ENCODE peak calls at places on chromosome 17, in seven cellular contexts. W, E, J, V, B, A and L are unnamed samples. For H3K4me1, the result is how much of the 10 kb centered on the place peaks cover.

GRCh38 chr17:2237960-2238359 is 65.6 kb downstream of the SMG6 start:
- DNase-seq in W (no peak), E (no peak), J (no peak), V (no peak), B (no peak), A (no peak), L (no peak)

GRCh38 chr17:48219605-48220004 is 112.0 kb downstream of the SNX11 start:
- DNase-seq in W (no peak), E (no peak), J (no peak), V (no peak), B (no peak), A (peak), L (no peak)

GRCh38 chr17:81966343-81967243 is 5.6 kb upstream of the NOTUM start:
- DNase-seq in W (no peak), E (no peak), J (no peak), V (no peak), B (peak), A (peak), L (no peak)

GRCh38 chr17:79845601-79845949 is 6.3 kb upstream of the CBX4 start:
- DNase-seq in W (no peak), E (no peak), J (no peak), V (peak), B (no peak), A (no peak), L (no peak)

GRCh38 chr17:42402121-42402516 is 13.9 kb upstream of the STAT3 start:
- DNase-seq in W (no peak), E (no peak), J (no peak), V (no peak), B (no peak), A (no peak), L (no peak)

GRCh38 chr17:76549539-76549938 is 9.7 kb downstream of the PRCD start:
- DNase-seq in W (no peak), E (no peak), J (no peak), V (no peak), B (no peak), A (no peak), L (no peak)

GRCh38 chr17:37465058-37465616 is 24.6 kb upstream of the DUSP14 start:
- DNase-seq in W (peak), E (no peak), J (peak), V (no peak), B (no peak), A (no peak), L (no peak)

GRCh38 chr17:33370384-33370783 is 77.3 kb upstream of the ASIC2 start:
- DNase-seq in W (no peak), E (no peak), J (no peak), V (no peak), B (no peak), A (peak), L (no peak)

GRCh38 chr17:75707096-75707720 is 14.1 kb upstream of the ITGB4 start:
- DNase-seq in W (peak), E (peak), J (peak), V (peak), B (peak), A (no peak), L (no peak)

GRCh38 chr17:58569216-58569615 is 54.8 kb upstream of the MTMR4 start:
- DNase-seq in W (no peak), E (no peak), J (no peak), V (no peak), B (no peak), A (no peak), L (no peak)

DNA sequence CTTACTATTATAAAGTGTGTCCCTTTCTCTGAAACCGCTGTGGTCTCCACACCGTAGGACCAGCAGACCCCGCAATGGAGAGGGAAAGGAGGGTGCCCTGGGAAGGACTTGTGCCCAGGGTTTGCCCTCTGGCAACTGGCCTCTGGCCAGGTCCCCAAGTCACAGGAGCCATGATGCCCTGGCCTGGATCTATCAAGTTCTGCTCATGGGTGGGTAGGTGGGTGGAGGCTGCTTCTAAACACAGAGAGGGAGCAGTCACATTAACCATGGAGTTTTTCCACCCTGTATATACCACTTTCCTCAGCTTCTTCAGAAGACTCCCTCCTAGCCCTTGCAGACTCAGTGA is 9.4 kb upstream of the NEUROD2 start:
- DNase-seq in W (no peak), E (no peak), J (no peak), V (no peak), B (no peak), A (no peak), L (no peak)
- H3K4me3 ChIP-seq in W (no peak), E (no peak), J (no peak), V (peak), B (peak), A (no peak), L (peak)

GRCh38 chr17:63433746-63434591 is 12.1 kb downstream of the CYB561 start:
- DNase-seq in W (peak), E (peak), J (peak), V (no peak), B (peak), A (no peak), L (no peak)

GRCh38 chr17:63430223-63430622 is 15.9 kb downstream of the CYB561 start:
- DNase-seq in W (no peak), E (peak), J (no peak), V (no peak), B (no peak), A (peak), L (peak)

GRCh38 chr17:63429766-63430165 is 16.3 kb downstream of the CYB561 start:
- DNase-seq in W (no peak), E (peak), J (no peak), V (no peak), B (no peak), A (no peak), L (peak)

GRCh38 chr17:63431939-63432804 is 13.9 kb downstream of the CYB561 start:
- DNase-seq in W (no peak), E (no peak), J (peak), V (no peak), B (no peak), A (peak), L (peak)

DNA sequence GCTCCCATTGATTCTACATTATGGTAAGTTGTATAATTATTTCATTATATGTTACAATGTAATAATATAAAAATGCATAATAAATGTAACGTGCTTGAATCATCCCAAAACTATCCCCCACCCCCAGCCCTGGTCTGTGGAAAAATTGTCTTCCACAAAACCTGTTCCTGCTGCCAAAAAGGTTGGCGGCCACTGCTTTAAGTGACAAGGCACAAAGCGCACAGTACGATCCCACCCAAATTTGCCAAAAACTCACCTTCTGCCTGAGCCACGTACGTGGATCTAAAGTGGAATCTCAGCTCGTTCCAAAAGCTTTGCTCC is 14.5 kb downstream of the CYB561 start:
- DNase-seq in W (no peak), E (no peak), J (no peak), V (no peak), B (no peak), A (no peak), L (peak)
- H3K4me1 ChIP-seq in W (under half), E (under half), J (under half), V (half or more), B (half or more), A (under half), L (half or more)

DNA sequence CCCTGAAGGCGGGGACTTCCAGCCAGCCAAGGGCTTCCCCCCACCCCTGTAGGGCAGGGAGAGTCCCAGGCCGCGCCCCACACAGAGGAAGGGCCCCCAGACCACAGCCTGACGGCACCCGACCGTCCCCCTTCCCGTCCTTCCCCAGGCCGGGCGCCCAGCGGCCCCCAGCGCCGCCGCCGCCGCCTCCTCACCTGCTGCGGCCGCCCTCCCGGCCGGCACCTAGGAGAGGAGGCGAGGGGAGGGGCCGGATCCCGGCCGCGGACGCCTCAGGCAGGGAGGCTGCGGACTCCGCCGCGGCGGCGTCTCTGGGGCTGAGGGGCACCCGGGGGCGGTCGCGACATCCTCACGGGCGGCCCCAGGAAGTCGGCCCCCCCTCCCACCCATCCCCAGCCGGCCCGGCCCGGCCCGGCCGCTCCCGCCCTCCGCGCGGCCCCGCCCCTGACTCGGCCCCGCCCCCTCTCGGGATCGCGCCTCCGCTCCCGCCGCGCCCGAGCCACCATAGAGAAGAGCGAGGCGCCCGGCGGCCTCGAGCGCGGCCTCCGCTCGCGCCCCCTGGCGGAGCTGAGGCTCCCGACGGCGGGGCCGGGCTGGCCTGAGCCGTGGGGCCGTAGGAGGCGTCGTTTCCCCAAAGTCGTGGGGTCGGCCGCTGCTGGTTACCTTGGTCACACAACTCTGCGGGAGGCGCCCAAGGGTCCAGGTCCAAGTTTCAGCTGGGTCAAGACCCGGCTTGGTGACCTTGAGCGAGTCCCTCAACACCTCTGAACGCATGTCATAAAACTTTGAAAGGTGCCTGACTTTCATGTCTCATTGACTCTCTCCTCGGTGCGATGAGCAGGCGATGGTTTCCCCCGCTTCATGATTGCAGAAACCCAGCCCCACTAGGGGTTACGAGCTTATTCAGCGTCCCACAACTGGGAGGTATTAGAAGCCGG is 25.7 kb upstream of the RFFL start:
- DNase-seq in W (peak), E (peak), J (peak), V (no peak), B (peak), A (peak), L (peak)
- H3K27ac ChIP-seq in W (peak), E (peak), J (peak), V (peak), B (peak), A (peak), L (peak)

GRCh38 chr17:6072157-6072556 is 2.0 kb downstream of the WSCD1 start:
- DNase-seq in W (peak), E (no peak), J (no peak), V (no peak), B (no peak), A (no peak), L (no peak)
- H3K4me3 ChIP-seq in W (no peak), E (peak), J (no peak), V (no peak), B (no peak), A (no peak), L (no peak)

DNA sequence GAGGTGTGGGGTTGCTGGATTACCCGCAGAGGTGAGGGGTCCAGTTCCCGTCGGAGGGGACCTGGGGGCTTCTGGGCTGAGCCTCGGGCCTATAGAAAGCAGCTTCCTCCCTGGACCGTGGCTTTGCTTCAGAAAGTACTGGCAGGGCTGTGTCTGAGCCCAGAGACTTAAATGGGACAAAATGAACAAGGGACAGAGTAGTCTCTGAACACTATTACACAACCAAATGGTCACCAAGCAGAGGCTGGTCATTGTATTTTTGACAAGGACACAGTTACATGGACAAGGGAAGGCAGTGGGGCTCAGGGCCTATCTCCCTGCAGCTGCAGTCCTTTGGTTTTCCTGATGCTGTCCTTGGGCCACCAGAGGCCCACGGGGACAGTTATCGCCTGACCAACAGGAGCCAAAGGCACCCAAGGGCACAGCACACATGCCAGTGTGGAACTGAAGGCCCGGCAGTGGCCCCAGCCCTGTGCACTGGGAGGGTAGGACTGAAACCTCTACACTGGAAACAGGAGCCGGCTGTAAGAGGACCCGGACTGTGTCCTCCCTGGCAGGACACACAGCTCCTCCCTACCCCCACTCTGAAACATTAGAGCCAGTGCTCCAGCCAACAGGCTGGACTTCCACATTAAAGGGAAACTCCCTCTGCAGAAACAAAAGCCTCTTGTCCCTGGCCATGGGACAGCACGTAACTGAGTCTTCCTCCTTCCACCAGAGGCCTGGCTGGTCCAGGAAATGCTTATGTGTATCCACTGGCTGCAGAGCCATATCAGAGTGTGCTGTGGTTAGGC is 26.0 kb upstream of the ERN1 start:
- DNase-seq in W (peak), E (no peak), J (no peak), V (no peak), B (peak), A (no peak), L (no peak)
- H3K4me1 ChIP-seq in W (under half), E (under half), J (under half), V (under half), B (half or more), A (under half), L (half or more)

DNA sequence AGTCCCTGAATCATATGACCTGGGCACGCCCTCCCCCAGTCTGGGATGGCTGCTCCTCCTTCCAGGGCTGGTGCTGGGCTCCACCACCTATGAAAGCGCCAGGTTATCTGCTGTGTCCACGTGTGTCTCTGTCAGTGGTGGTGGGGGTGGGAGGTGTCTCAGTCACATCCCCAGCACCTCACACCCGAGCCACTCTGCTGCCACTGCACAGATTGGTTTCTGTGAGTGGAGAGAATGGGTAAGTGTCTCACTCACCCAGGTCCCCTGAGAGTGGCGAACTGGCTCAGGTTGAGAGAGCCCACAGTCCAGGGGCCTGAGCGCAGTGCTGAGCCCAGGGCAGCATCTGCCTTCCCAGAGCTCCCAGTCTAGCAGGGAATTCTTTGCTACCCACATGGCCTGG is 79.0 kb downstream of the PLD6 start:
- DNase-seq in W (no peak), E (no peak), J (no peak), V (no peak), B (no peak), A (no peak), L (no peak)
- H3K27ac ChIP-seq in W (no peak), E (peak), J (no peak), V (no peak), B (peak), A (no peak), L (peak)